ENCODE peak calls at places on chromosomes 16 and 17, in ten cellular contexts. L is lower leg skin; U is adipocyte; H is anterior cingulate cortex; Z is activated effector memory CD4-positive, alpha-beta T cell treated with Interleukin-2 at 50 U/mL for 16 hours; P is M059J; E is substantia nigra; K is HS-5; C is NCI-H1105 treated with DMSO at 0.1 percent for 48 hours; D is T-cell. X is an unnamed sample.

GRCh38 chr17:45578516-45579455 is 88.3 kb upstream of the PLEKHM1 start:
- DNase-seq in L (no peak), U (no peak), H (no peak), Z (no peak), P (no peak), E (no peak), K (no peak), C (no peak), D (no peak), X (peak; percentile 1)

GRCh38 chr17:65987988-65988387 is 203.9 kb downstream of the CEP112 start:
- DNase-seq in L (no peak), U (peak; percentile 34), H (no peak), Z (no peak), P (peak; percentile 37), E (no peak), K (peak; percentile 6), C (peak; percentile 24), D (no peak), X (peak; percentile 58)

GRCh38 chr17:43701318-43701743 is 39.6 kb upstream of the MEOX1 start:
- DNase-seq in L (no peak), U (peak; percentile 59), H (no peak), Z (no peak), P (peak; percentile 97), E (no peak), K (no peak), C (no peak), D (peak; percentile 25), X (peak; percentile 80)

GRCh38 chr17:40901981-40902862 is 17.2 kb upstream of the KRT20 start:
- DNase-seq in L (no peak), U (peak; percentile 45), H (no peak), Z (no peak), P (peak; percentile 89), E (no peak), K (no peak), C (peak; percentile 9), D (no peak), X (peak; percentile 94)

GRCh38 chr17:81995463-81996231 is 18.2 kb downstream of the ASPSCR1 start:
- DNase-seq in L (no peak), U (no peak), H (no peak), Z (no peak), P (no peak), E (no peak), K (no peak), C (no peak), D (no peak), X (no peak)

GRCh38 chr17:40112718-40113109 is 9.1 kb upstream of the MSL1 start:
- DNase-seq in L (peak; percentile 51), U (no peak), H (no peak), Z (no peak), P (no peak), E (no peak), K (no peak), C (no peak), D (no peak), X (no peak)

GRCh38 chr17:4881761-4882555 is 17.4 kb upstream of the C17orf107 start:
- DNase-seq in L (no peak), U (peak; percentile 66), H (peak; percentile 63), Z (peak; percentile 49), P (peak; percentile 29), E (no peak), K (no peak), C (peak; percentile 80), D (peak; percentile 71), X (peak; percentile 67)

GRCh38 chr16:27972500-27972899 is 91.0 kb downstream of the GSG1L start:
- DNase-seq in L (no peak), U (peak; percentile 9), H (no peak), Z (peak; percentile 19), P (peak; percentile 42), E (no peak), K (peak; percentile 6), C (peak; percentile 52), D (peak; percentile 35), X (peak; percentile 62)

GRCh38 chr16:51151435-51151950 is 423 bp upstream of the SALL1 start:
- DNase-seq in L (no peak), U (peak; percentile 84), H (peak; percentile 85), Z (no peak), P (peak; percentile 84), E (peak; percentile 98), K (no peak), C (peak; percentile 64), D (no peak), X (peak; percentile 91)

GRCh38 chr17:48575066-48575582 is 3.0 kb downstream of the HOXB4 start:
- DNase-seq in L (no peak), U (no peak), H (no peak), Z (no peak), P (peak; percentile 70), E (no peak), K (no peak), C (no peak), D (no peak), X (no peak)

GRCh38 chr17:67662712-67663111 is 55.0 kb upstream of the NOL11 start:
- DNase-seq in L (no peak), U (no peak), H (no peak), Z (no peak), P (no peak), E (no peak), K (no peak), C (no peak), D (no peak), X (no peak)

GRCh38 chr17:60386475-60387058 is 5.4 kb downstream of the USP32 start:
- DNase-seq in L (no peak), U (no peak), H (no peak), Z (no peak), P (no peak), E (no peak), K (no peak), C (no peak), D (no peak), X (no peak)

GRCh38 chr17:27893834-27894503 is 804 bp upstream of the LYRM9 start:
- DNase-seq in L (no peak), U (no peak), H (no peak), Z (no peak), P (no peak), E (no peak), K (no peak), C (no peak), D (no peak), X (no peak)

GRCh38 chr16:68234188-68235104 is 1.5 kb downstream of the ESRP2 start:
- DNase-seq in L (peak; percentile 68), U (no peak), H (no peak), Z (no peak), P (no peak), E (no peak), K (no peak), C (peak; percentile 77), D (no peak), X (peak; percentile 77)

GRCh38 chr17:7677388-7678067 is 9.8 kb downstream of the TP53 start:
- DNase-seq in L (no peak), U (no peak), H (no peak), Z (no peak), P (no peak), E (no peak), K (no peak), C (no peak), D (no peak), X (no peak)

GRCh38 chr17:68592667-68593330 is 8.4 kb downstream of the FAM20A start:
- DNase-seq in L (no peak), U (peak; percentile 55), H (no peak), Z (no peak), P (no peak), E (no peak), K (no peak), C (peak; percentile 96), D (no peak), X (no peak)

GRCh38 chr16:85498607-85499006 is 114.5 kb upstream of the GSE1 start:
- DNase-seq in L (no peak), U (no peak), H (no peak), Z (no peak), P (no peak), E (no peak), K (no peak), C (no peak), D (no peak), X (no peak)

GRCh38 chr17:43326490-43327275 is 72.1 kb upstream of the ARL4D start:
- DNase-seq in L (no peak), U (no peak), H (no peak), Z (no peak), P (no peak), E (no peak), K (no peak), C (no peak), D (no peak), X (no peak)

GRCh38 chr17:82072827-82073226 is 7.2 kb upstream of the DUS1L start:
- DNase-seq in L (no peak), U (no peak), H (no peak), Z (no peak), P (no peak), E (no peak), K (no peak), C (no peak), D (no peak), X (no peak)

GRCh38 chr17:50893183-50893993 is 27.2 kb upstream of the TOB1 start:
- DNase-seq in L (no peak), U (no peak), H (peak; percentile 50), Z (no peak), P (peak; percentile 78), E (peak; percentile 38), K (no peak), C (no peak), D (no peak), X (peak; percentile 97)

GRCh38 chr17:63537991-63538692 is 12.1 kb upstream of the DCAF7 start:
- DNase-seq in L (no peak), U (peak; percentile 20), H (no peak), Z (no peak), P (no peak), E (no peak), K (no peak), C (peak; percentile 21), D (no peak), X (no peak)

GRCh38 chr17:27294689-27295630 is 1.0 kb downstream of the WSB1 start:
- DNase-seq in L (peak; percentile 87), U (peak; percentile 88), H (peak; percentile 46), Z (peak; percentile 19), P (peak; percentile 89), E (no peak), K (peak; percentile 55), C (peak; percentile 43), D (peak; percentile 52), X (peak; percentile 86)

GRCh38 chr17:12046786-12047185 is 26.1 kb downstream of the MAP2K4 start:
- DNase-seq in L (no peak), U (no peak), H (no peak), Z (no peak), P (no peak), E (no peak), K (no peak), C (no peak), D (no peak), X (no peak)

GRCh38 chr17:48555183-48555615 is 10.3 kb upstream of the HOXB2 start:
- DNase-seq in L (no peak), U (no peak), H (no peak), Z (no peak), P (peak; percentile 96), E (no peak), K (no peak), C (peak; percentile 85), D (no peak), X (peak; percentile 91)